ENCODE peak calls at places on chromosomes 5 and 9, in nine cellular contexts. One of them, this sample, is unnamed.

GRCh38 chr9:77856615-77857014 is 175.0 kb downstream of the GNAQ start:
- DNase-seq in cardiac fibroblast: no peak
- DNase-seq in HL-60: no peak
- DNase-seq in breast epithelium: no peak
- DNase-seq in right lobe of liver: no peak
- DNase-seq in fibroblast of the aortic adventitia: peak
- DNase-seq in SK-N-SH: no peak
- DNase-seq in neural progenitor cell: no peak
- DNase-seq in foreskin fibroblast: peak
- DNase-seq in this sample: no peak

GRCh38 chr5:153860482-153860881 is 178.2 kb downstream of the FAM114A2 start:
- DNase-seq in cardiac fibroblast: no peak
- DNase-seq in HL-60: no peak
- DNase-seq in breast epithelium: no peak
- DNase-seq in right lobe of liver: no peak
- DNase-seq in fibroblast of the aortic adventitia: no peak
- DNase-seq in SK-N-SH: no peak
- DNase-seq in neural progenitor cell: no peak
- DNase-seq in foreskin fibroblast: no peak
- DNase-seq in this sample: no peak

GRCh38 chr9:5817776-5818336 is 15.1 kb downstream of the ERMP1 start:
- DNase-seq in cardiac fibroblast: peak
- DNase-seq in HL-60: no peak
- DNase-seq in breast epithelium: no peak
- DNase-seq in right lobe of liver: no peak
- DNase-seq in fibroblast of the aortic adventitia: peak
- DNase-seq in SK-N-SH: no peak
- DNase-seq in neural progenitor cell: no peak
- DNase-seq in foreskin fibroblast: peak
- DNase-seq in this sample: no peak

GRCh38 chr9:131279927-131280530 is 3.7 kb upstream of the FAM78A start:
- DNase-seq in cardiac fibroblast: no peak
- DNase-seq in HL-60: no peak
- DNase-seq in breast epithelium: no peak
- DNase-seq in right lobe of liver: no peak
- DNase-seq in fibroblast of the aortic adventitia: peak
- DNase-seq in SK-N-SH: no peak
- DNase-seq in neural progenitor cell: no peak
- DNase-seq in foreskin fibroblast: peak
- DNase-seq in this sample: no peak

GRCh38 chr5:9196403-9197224 is 349.3 kb downstream of the SEMA5A start:
- DNase-seq in cardiac fibroblast: peak
- DNase-seq in HL-60: no peak
- DNase-seq in breast epithelium: no peak
- DNase-seq in right lobe of liver: no peak
- DNase-seq in fibroblast of the aortic adventitia: peak
- DNase-seq in SK-N-SH: no peak
- DNase-seq in neural progenitor cell: peak
- DNase-seq in foreskin fibroblast: peak
- DNase-seq in this sample: no peak

GRCh38 chr5:153559926-153560325 is 69.5 kb downstream of the GRIA1 start:
- DNase-seq in cardiac fibroblast: peak
- DNase-seq in HL-60: no peak
- DNase-seq in breast epithelium: no peak
- DNase-seq in right lobe of liver: no peak
- DNase-seq in fibroblast of the aortic adventitia: peak
- DNase-seq in SK-N-SH: no peak
- DNase-seq in neural progenitor cell: no peak
- DNase-seq in foreskin fibroblast: peak
- DNase-seq in this sample: no peak

GRCh38 chr5:89421035-89421434 is 538.1 kb upstream of the MEF2C start:
- DNase-seq in cardiac fibroblast: no peak
- DNase-seq in HL-60: no peak
- DNase-seq in breast epithelium: no peak
- DNase-seq in right lobe of liver: no peak
- DNase-seq in fibroblast of the aortic adventitia: peak
- DNase-seq in SK-N-SH: no peak
- DNase-seq in neural progenitor cell: no peak
- DNase-seq in foreskin fibroblast: peak
- DNase-seq in this sample: no peak

GRCh38 chr5:74465724-74466123 is 174.8 kb downstream of the ENC1 start:
- DNase-seq in cardiac fibroblast: no peak
- DNase-seq in HL-60: no peak
- DNase-seq in breast epithelium: no peak
- DNase-seq in right lobe of liver: no peak
- DNase-seq in fibroblast of the aortic adventitia: no peak
- DNase-seq in SK-N-SH: no peak
- DNase-seq in neural progenitor cell: no peak
- DNase-seq in foreskin fibroblast: no peak
- DNase-seq in this sample: no peak

GRCh38 chr9:27566118-27566517 is 7.2 kb downstream of the C9orf72 start:
- DNase-seq in cardiac fibroblast: peak
- DNase-seq in HL-60: no peak
- DNase-seq in breast epithelium: no peak
- DNase-seq in right lobe of liver: no peak
- DNase-seq in fibroblast of the aortic adventitia: peak
- DNase-seq in SK-N-SH: no peak
- DNase-seq in neural progenitor cell: no peak
- DNase-seq in foreskin fibroblast: no peak
- DNase-seq in this sample: no peak

GRCh38 chr5:83469075-83469474 is 2.5 kb upstream of the VCAN start:
- DNase-seq in cardiac fibroblast: no peak
- DNase-seq in HL-60: no peak
- DNase-seq in breast epithelium: no peak
- DNase-seq in right lobe of liver: no peak
- DNase-seq in fibroblast of the aortic adventitia: no peak
- DNase-seq in SK-N-SH: peak
- DNase-seq in neural progenitor cell: no peak
- DNase-seq in foreskin fibroblast: no peak
- DNase-seq in this sample: peak

GRCh38 chr5:40367260-40367659 is 312.5 kb upstream of the PTGER4 start:
- DNase-seq in cardiac fibroblast: peak
- DNase-seq in HL-60: no peak
- DNase-seq in breast epithelium: no peak
- DNase-seq in right lobe of liver: no peak
- DNase-seq in fibroblast of the aortic adventitia: peak
- DNase-seq in SK-N-SH: no peak
- DNase-seq in neural progenitor cell: no peak
- DNase-seq in foreskin fibroblast: peak
- DNase-seq in this sample: no peak

DNA sequence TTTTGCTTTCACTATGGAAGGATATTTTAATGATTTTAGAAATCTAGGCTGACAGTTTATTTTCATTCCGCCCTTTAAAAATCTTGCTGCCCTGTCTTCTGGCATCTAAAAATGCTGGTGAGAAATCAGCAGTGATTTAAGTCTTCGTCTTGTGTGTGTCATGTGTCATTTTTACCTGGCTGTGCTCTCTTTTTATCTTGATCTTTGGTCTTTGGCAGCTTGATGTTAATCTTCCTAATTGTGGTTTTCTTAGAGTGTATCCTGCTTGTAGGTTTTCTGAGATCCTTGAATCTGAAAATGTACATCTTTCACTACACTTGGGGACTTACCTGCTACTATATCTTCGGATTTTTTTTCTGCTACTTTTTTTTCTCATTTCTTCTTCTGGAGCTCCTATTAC is 11.9 kb upstream of the LPCAT1 start:
- DNase-seq in cardiac fibroblast: no peak
- DNase-seq in HL-60: no peak
- DNase-seq in breast epithelium: no peak
- DNase-seq in right lobe of liver: no peak
- DNase-seq in fibroblast of the aortic adventitia: no peak
- DNase-seq in SK-N-SH: no peak
- DNase-seq in neural progenitor cell: no peak
- DNase-seq in foreskin fibroblast: no peak
- DNase-seq in this sample: no peak
- H3K4me3 ChIP-seq in cardiac fibroblast: no peak
- H3K4me3 ChIP-seq in HL-60: no peak
- H3K4me3 ChIP-seq in breast epithelium: no peak
- H3K4me3 ChIP-seq in right lobe of liver: no peak
- H3K4me3 ChIP-seq in fibroblast of the aortic adventitia: no peak
- H3K4me3 ChIP-seq in SK-N-SH: no peak
- H3K4me3 ChIP-seq in neural progenitor cell: no peak
- H3K4me3 ChIP-seq in foreskin fibroblast: no peak
- H3K4me3 ChIP-seq in this sample: no peak

GRCh38 chr5:150780180-150780692 is 1.7 kb downstream of the SMIM3 start:
- DNase-seq in cardiac fibroblast: no peak
- DNase-seq in HL-60: peak
- DNase-seq in breast epithelium: no peak
- DNase-seq in right lobe of liver: no peak
- DNase-seq in fibroblast of the aortic adventitia: peak
- DNase-seq in SK-N-SH: no peak
- DNase-seq in neural progenitor cell: no peak
- DNase-seq in foreskin fibroblast: peak
- DNase-seq in this sample: no peak
- H3K4me3 ChIP-seq in cardiac fibroblast: peak
- H3K4me3 ChIP-seq in HL-60: peak
- H3K4me3 ChIP-seq in breast epithelium: peak
- H3K4me3 ChIP-seq in right lobe of liver: no peak
- H3K4me3 ChIP-seq in fibroblast of the aortic adventitia: peak
- H3K4me3 ChIP-seq in SK-N-SH: peak
- H3K4me3 ChIP-seq in neural progenitor cell: peak
- H3K4me3 ChIP-seq in foreskin fibroblast: peak
- H3K4me3 ChIP-seq in this sample: no peak

GRCh38 chr9:134853893-134854292 is 26.7 kb upstream of the FCN2 start:
- DNase-seq in cardiac fibroblast: no peak
- DNase-seq in HL-60: no peak
- DNase-seq in breast epithelium: no peak
- DNase-seq in right lobe of liver: peak
- DNase-seq in fibroblast of the aortic adventitia: no peak
- DNase-seq in SK-N-SH: no peak
- DNase-seq in neural progenitor cell: no peak
- DNase-seq in foreskin fibroblast: no peak
- DNase-seq in this sample: no peak
- H3K4me3 ChIP-seq in cardiac fibroblast: no peak
- H3K4me3 ChIP-seq in HL-60: no peak
- H3K4me3 ChIP-seq in breast epithelium: no peak
- H3K4me3 ChIP-seq in right lobe of liver: no peak
- H3K4me3 ChIP-seq in fibroblast of the aortic adventitia: no peak
- H3K4me3 ChIP-seq in SK-N-SH: no peak
- H3K4me3 ChIP-seq in neural progenitor cell: no peak
- H3K4me3 ChIP-seq in foreskin fibroblast: no peak
- H3K4me3 ChIP-seq in this sample: no peak

DNA sequence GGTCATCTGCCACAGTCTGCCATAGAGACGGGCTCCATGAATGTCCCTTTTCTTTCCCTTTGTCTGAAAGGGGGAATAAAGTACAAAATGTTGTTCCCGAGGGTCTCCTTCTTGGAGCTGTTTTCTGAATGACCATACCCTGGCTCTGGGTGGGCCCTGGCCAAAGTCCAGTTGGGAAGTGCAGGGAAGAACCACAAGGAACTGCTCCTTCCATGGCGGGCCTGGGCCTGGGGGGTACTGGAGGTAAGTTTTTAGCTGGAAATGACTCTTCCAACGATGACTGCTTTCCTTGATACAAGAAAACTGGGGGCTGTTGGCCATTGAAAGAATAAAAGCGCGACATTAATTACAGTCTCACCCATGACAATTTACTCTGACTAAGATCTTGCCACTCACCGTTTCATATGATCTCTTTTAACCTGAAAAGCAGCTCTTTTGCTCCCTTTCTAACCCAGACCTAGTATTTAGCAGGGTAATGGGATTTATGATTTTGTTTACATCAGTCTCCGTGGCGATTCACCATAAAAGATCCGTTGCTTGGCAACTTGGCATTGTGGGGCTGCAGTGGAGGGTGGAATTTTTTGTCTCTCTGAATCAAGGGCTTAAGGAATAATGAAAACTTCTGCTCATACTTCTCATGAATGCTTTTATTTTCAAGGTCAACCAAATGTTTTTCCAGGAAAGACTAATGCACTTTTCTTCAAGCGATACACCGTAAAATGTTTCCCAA is 89.2 kb upstream of the PTCH1 start:
- DNase-seq in cardiac fibroblast: no peak
- DNase-seq in HL-60: no peak
- DNase-seq in breast epithelium: no peak
- DNase-seq in right lobe of liver: no peak
- DNase-seq in fibroblast of the aortic adventitia: no peak
- DNase-seq in SK-N-SH: peak
- DNase-seq in neural progenitor cell: peak
- DNase-seq in foreskin fibroblast: no peak
- DNase-seq in this sample: peak
- H3K4me3 ChIP-seq in cardiac fibroblast: no peak
- H3K4me3 ChIP-seq in HL-60: no peak
- H3K4me3 ChIP-seq in breast epithelium: no peak
- H3K4me3 ChIP-seq in right lobe of liver: no peak
- H3K4me3 ChIP-seq in fibroblast of the aortic adventitia: no peak
- H3K4me3 ChIP-seq in SK-N-SH: no peak
- H3K4me3 ChIP-seq in neural progenitor cell: no peak
- H3K4me3 ChIP-seq in foreskin fibroblast: no peak
- H3K4me3 ChIP-seq in this sample: no peak

GRCh38 chr5:56601641-56602071 is 213.7 kb upstream of the MAP3K1 start:
- DNase-seq in cardiac fibroblast: peak
- DNase-seq in HL-60: no peak
- DNase-seq in breast epithelium: no peak
- DNase-seq in right lobe of liver: no peak
- DNase-seq in fibroblast of the aortic adventitia: no peak
- DNase-seq in SK-N-SH: no peak
- DNase-seq in neural progenitor cell: peak
- DNase-seq in foreskin fibroblast: no peak
- DNase-seq in this sample: no peak
- H3K4me3 ChIP-seq in cardiac fibroblast: no peak
- H3K4me3 ChIP-seq in HL-60: no peak
- H3K4me3 ChIP-seq in breast epithelium: no peak
- H3K4me3 ChIP-seq in right lobe of liver: no peak
- H3K4me3 ChIP-seq in fibroblast of the aortic adventitia: no peak
- H3K4me3 ChIP-seq in SK-N-SH: no peak
- H3K4me3 ChIP-seq in neural progenitor cell: peak
- H3K4me3 ChIP-seq in foreskin fibroblast: no peak
- H3K4me3 ChIP-seq in this sample: no peak

GRCh38 chr5:159031915-159032314 is 67.8 kb downstream of the EBF1 start:
- DNase-seq in cardiac fibroblast: no peak
- DNase-seq in HL-60: no peak
- DNase-seq in breast epithelium: no peak
- DNase-seq in right lobe of liver: no peak
- DNase-seq in fibroblast of the aortic adventitia: no peak
- DNase-seq in SK-N-SH: no peak
- DNase-seq in neural progenitor cell: no peak
- DNase-seq in foreskin fibroblast: no peak
- DNase-seq in this sample: no peak

GRCh38 chr5:159032656-159033350 is 66.9 kb downstream of the EBF1 start:
- DNase-seq in cardiac fibroblast: no peak
- DNase-seq in HL-60: no peak
- DNase-seq in breast epithelium: no peak
- DNase-seq in right lobe of liver: no peak
- DNase-seq in fibroblast of the aortic adventitia: peak
- DNase-seq in SK-N-SH: no peak
- DNase-seq in neural progenitor cell: no peak
- DNase-seq in foreskin fibroblast: no peak
- DNase-seq in this sample: no peak

GRCh38 chr5:159033351-159033657 is 66.4 kb downstream of the EBF1 start:
- DNase-seq in cardiac fibroblast: peak
- DNase-seq in HL-60: no peak
- DNase-seq in breast epithelium: no peak
- DNase-seq in right lobe of liver: no peak
- DNase-seq in fibroblast of the aortic adventitia: peak
- DNase-seq in SK-N-SH: no peak
- DNase-seq in neural progenitor cell: no peak
- DNase-seq in foreskin fibroblast: no peak
- DNase-seq in this sample: no peak

GRCh38 chr5:159031513-159031912 is 68.2 kb downstream of the EBF1 start:
- DNase-seq in cardiac fibroblast: no peak
- DNase-seq in HL-60: no peak
- DNase-seq in breast epithelium: no peak
- DNase-seq in right lobe of liver: no peak
- DNase-seq in fibroblast of the aortic adventitia: peak
- DNase-seq in SK-N-SH: no peak
- DNase-seq in neural progenitor cell: peak
- DNase-seq in foreskin fibroblast: no peak
- DNase-seq in this sample: no peak

GRCh38 chr5:159034083-159034824 is 65.5 kb downstream of the EBF1 start:
- DNase-seq in cardiac fibroblast: no peak
- DNase-seq in HL-60: peak
- DNase-seq in breast epithelium: no peak
- DNase-seq in right lobe of liver: peak
- DNase-seq in fibroblast of the aortic adventitia: peak
- DNase-seq in SK-N-SH: no peak
- DNase-seq in neural progenitor cell: peak
- DNase-seq in foreskin fibroblast: peak
- DNase-seq in this sample: no peak
- H3K4me3 ChIP-seq in cardiac fibroblast: no peak
- H3K4me3 ChIP-seq in HL-60: no peak
- H3K4me3 ChIP-seq in breast epithelium: no peak
- H3K4me3 ChIP-seq in right lobe of liver: peak
- H3K4me3 ChIP-seq in fibroblast of the aortic adventitia: no peak
- H3K4me3 ChIP-seq in SK-N-SH: no peak
- H3K4me3 ChIP-seq in neural progenitor cell: no peak
- H3K4me3 ChIP-seq in foreskin fibroblast: no peak
- H3K4me3 ChIP-seq in this sample: no peak

This sample was measured in HAP-1.